ENCODE peak calls at places on chromosomes 6 and 20, in ten cellular contexts. U, B, L, T, D, I, N, C, X and K are unnamed samples.

GRCh38 chr6:98769546-98769945 is 64.8 kb upstream of the POU3F2 start:
- DNase-seq in N (no peak), X (no peak), U (peak), T (no peak), L (no peak), B (peak), D (peak), C (no peak), I (no peak), K (peak)

GRCh38 chr6:13614126-13614925 is 809 bp upstream of the NOL7 start:
- DNase-seq in T (peak), I (no peak), C (peak), N (peak), X (peak), B (peak), L (peak), U (peak), D (no peak), K (peak)

GRCh38 chr6:15881150-15881549 is 218.3 kb upstream of the DTNBP1 start:
- DNase-seq in C (no peak), N (peak), T (no peak), D (no peak), U (no peak), X (no peak), I (peak), B (no peak), L (no peak), K (no peak)

GRCh38 chr20:23995905-23996666 is 7.5 kb upstream of the GGTLC1 start:
- DNase-seq in T (no peak), L (no peak), U (peak), C (no peak), D (no peak), N (peak), B (peak), X (peak), I (no peak), K (peak)

GRCh38 chr20:51156796-51157119 is 133.9 kb upstream of the KCNG1 start:
- DNase-seq in X (no peak), U (no peak), T (no peak), L (no peak), N (no peak), B (no peak), I (no peak), D (no peak), C (no peak), K (peak)

GRCh38 chr20:57393321-57394086 is 2.3 kb downstream of the RBM38 start:
- DNase-seq in C (peak), U (no peak), L (no peak), N (no peak), B (no peak), T (peak), X (no peak), D (no peak), I (no peak), K (no peak)

GRCh38 chr6:149545258-149545753 is 537 bp downstream of the PPIL4 start:
- DNase-seq in T (no peak), U (peak), C (peak), L (no peak), B (peak), D (peak), N (peak), I (no peak), X (peak), K (peak)

GRCh38 chr20:35953411-35954199 is 697 bp downstream of the SCAND1 start:
- DNase-seq in I (no peak), T (peak), C (peak), N (peak), X (peak), B (peak), U (peak), D (peak), L (peak), K (peak)

GRCh38 chr6:41072836-41073202 is at the start of gene NFYA:
- DNase-seq in I (no peak), U (no peak), D (peak), B (no peak), L (peak), X (no peak), C (no peak), N (peak), T (peak), K (no peak)

GRCh38 chr6:128069180-128069579 is 168.3 kb upstream of the THEMIS start:
- DNase-seq in C (no peak), I (no peak), N (no peak), B (peak), D (peak), U (no peak), T (no peak), L (no peak), X (peak), K (peak)

GRCh38 chr6:71419954-71420692 is 131.5 kb downstream of the OGFRL1 start:
- DNase-seq in B (peak), N (peak), C (peak), D (no peak), I (no peak), X (no peak), U (peak), L (peak), T (peak), K (peak)

GRCh38 chr20:52003976-52004375 is 187.6 kb downstream of the ZFP64 start:
- DNase-seq in I (no peak), U (no peak), C (no peak), X (no peak), L (no peak), N (no peak), D (no peak), B (no peak), T (no peak), K (no peak)

GRCh38 chr6:43723737-43724295 is 36.2 kb upstream of the MRPS18A start:
- DNase-seq in C (peak), X (peak), D (peak), L (peak), U (peak), B (peak), I (no peak), N (peak), T (no peak), K (peak)

GRCh38 chr6:11163932-11164331 is 52.4 kb upstream of the ERVFRD-1 start:
- DNase-seq in I (no peak), C (no peak), B (no peak), N (no peak), U (no peak), T (no peak), X (no peak), L (no peak), D (no peak), K (no peak)

GRCh38 chr6:108565091-108565766 is 4.5 kb downstream of the FOXO3 start:
- DNase-seq in X (no peak), B (no peak), D (no peak), I (no peak), C (no peak), N (no peak), U (no peak), T (no peak), L (no peak), K (no peak)

GRCh38 chr20:23240519-23240918 is 110.1 kb upstream of the NXT1 start:
- DNase-seq in L (no peak), X (no peak), B (no peak), T (no peak), U (no peak), N (no peak), I (no peak), C (no peak), D (no peak), K (no peak)

GRCh38 chr20:52251137-52251700 is 59.6 kb upstream of the ZFP64 start:
- DNase-seq in N (no peak), C (no peak), L (no peak), I (no peak), T (no peak), D (no peak), X (no peak), B (no peak), U (no peak), K (no peak)

GRCh38 chr20:57708694-57709673 is 831 bp downstream of the PMEPA1 start:
- DNase-seq in D (no peak), B (peak), I (no peak), U (peak), T (no peak), C (peak), X (peak), L (no peak), N (no peak), K (peak)

GRCh38 chr6:53805725-53806124 is 10.9 kb downstream of the LRRC1 start:
- DNase-seq in L (no peak), D (no peak), B (no peak), X (no peak), U (no peak), C (no peak), N (no peak), T (no peak), I (no peak), K (no peak)

GRCh38 chr6:10248378-10248843 is 166.5 kb downstream of the TFAP2A start:
- DNase-seq in C (no peak), N (no peak), T (no peak), X (peak), B (no peak), L (no peak), U (no peak), D (peak), I (no peak), K (peak)

GRCh38 chr6:10237284-10238043 is 177.4 kb downstream of the TFAP2A start:
- DNase-seq in U (no peak), I (no peak), T (no peak), L (no peak), B (no peak), D (peak), X (peak), N (no peak), C (no peak), K (no peak)

GRCh38 chr6:132458887-132459604 is 53.9 kb downstream of the STX7 start:
- DNase-seq in I (no peak), B (no peak), C (no peak), L (no peak), T (no peak), U (no peak), X (no peak), N (no peak), D (no peak), K (no peak)

GRCh38 chr20:20663841-20664240 is 48.6 kb downstream of the RALGAPA2 start:
- DNase-seq in I (no peak), C (no peak), U (no peak), X (no peak), L (no peak), D (no peak), T (no peak), N (no peak), B (peak), K (no peak)

GRCh38 chr6:45327956-45328522 is at the start of gene RUNX2:
- DNase-seq in D (peak), U (peak), L (no peak), N (peak), I (no peak), X (peak), T (no peak), B (peak), C (no peak), K (peak)

GRCh38 chr6:77173472-77174074 is 289.7 kb downstream of the HTR1B start:
- DNase-seq in U (no peak), N (no peak), C (no peak), B (peak), I (no peak), T (peak), D (no peak), L (no peak), X (no peak), K (peak)

GRCh38 chr6:87122477-87122876 is 27.6 kb upstream of the CGA start:
- DNase-seq in C (no peak), L (no peak), N (no peak), B (no peak), X (no peak), I (no peak), D (no peak), T (peak), U (no peak), K (no peak)

GRCh38 chr6:130928993-130929678 is 101.9 kb downstream of the SMLR1 start:
- DNase-seq in D (peak), U (no peak), I (no peak), B (peak), T (no peak), L (no peak), C (no peak), X (peak), N (no peak), K (peak)

GRCh38 chr6:37657117-37657886 is 40.4 kb downstream of the MDGA1 start:
- DNase-seq in X (peak), N (no peak), I (no peak), C (no peak), T (no peak), D (peak), L (no peak), U (no peak), B (peak), K (peak)

GRCh38 chr6:160055813-160056212 is 65.8 kb upstream of the SLC22A1 start:
- DNase-seq in N (no peak), T (no peak), C (no peak), B (no peak), D (no peak), U (no peak), X (no peak), L (no peak), I (no peak), K (peak)

GRCh38 chr20:572752-573151 is 29.2 kb upstream of the CSNK2A1 start:
- DNase-seq in B (no peak), D (no peak), I (no peak), T (no peak), C (no peak), U (no peak), L (no peak), X (no peak), N (no peak), K (no peak)

DNA sequence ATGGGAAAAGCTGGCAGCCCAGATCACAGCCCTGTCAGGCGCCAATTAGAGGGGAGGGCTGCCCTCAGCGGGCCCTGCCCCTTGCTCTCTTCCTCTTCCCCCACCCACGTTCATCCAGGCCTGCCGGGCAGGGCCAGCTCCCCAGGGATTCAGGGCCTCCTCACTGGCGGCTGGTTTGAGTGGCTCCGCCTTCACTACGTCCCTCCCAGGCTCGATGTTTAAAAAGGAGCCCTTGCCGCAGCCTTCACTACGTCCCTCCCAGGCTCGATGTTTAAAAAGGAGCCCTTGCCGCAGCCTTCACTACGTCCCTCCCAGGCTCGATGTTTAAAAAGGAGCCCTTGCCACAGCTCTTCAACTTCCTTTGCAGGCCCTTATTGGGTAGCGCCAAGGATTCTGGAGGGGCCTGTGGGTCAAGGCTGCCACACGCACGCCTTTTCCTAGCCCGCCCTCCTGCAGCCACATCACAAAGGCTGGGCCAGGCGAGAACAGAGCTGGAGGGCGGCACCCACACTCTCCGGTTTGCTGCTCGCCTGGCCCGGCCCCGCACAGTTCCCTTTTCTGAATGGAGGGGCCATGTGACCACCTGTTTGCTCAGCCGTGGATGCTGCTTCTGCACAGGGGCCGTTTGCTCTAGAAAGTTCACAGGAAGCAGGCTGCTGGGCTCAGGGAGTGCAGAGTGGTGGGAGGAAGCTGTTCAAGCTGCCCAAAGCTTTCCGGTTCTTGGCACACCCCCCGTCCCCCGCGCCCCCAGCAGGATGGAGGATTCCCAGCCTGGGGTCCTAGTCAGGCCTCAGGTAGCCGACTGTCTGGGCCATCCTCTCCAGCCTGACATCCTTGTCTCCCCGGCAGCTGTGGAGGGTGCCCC is 1.6 kb downstream of the SLC17A9 start:
- DNase-seq in D (peak), N (peak), L (no peak), B (peak), C (peak), X (peak), T (peak), I (peak), U (peak), K (peak)
- H3K4me3 ChIP-seq in D (peak), N (no peak), L (peak), B (peak), C (peak), X (peak), T (peak), I (peak), U (peak), K (peak)

DNA sequence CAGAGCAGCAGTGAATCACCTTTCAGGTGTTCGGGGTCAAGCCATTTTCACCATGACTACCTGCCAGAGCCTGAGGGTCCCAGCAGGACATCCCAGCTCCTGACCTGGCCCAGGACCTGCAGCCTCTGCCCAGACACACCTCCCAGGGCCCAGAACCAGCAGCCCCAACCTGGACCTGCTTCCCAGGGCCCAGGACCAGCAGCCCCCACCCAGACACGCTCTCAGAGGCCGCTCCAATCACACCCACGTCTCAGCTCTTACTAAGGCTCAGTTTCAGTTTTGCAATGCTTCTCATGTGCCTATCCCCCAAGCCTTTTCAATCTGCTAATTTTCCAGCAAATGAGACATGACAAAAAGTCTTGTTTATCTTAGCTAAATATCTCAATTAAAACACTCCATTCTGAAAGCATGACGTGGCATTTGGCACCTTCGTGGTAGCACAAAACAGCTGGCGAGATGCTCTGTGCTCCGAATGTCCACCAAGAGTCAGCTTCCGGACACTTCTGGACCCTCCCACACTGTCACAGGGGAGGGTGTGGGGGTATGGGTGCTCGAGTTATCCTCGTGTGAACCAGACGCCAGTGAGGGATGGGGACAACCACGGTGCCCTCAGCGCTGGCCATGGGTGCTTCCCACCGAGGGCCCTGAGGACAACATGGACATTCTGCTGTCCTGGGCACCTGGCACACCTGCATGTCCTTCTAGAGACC is 253.2 kb downstream of the DLL1 start:
- DNase-seq in B (no peak), U (no peak), D (no peak), T (peak), L (peak), N (peak), C (no peak), I (no peak), X (no peak), K (no peak)
- TF ChIP-seq CTCF in B (no peak), U (no peak), D (no peak), T (no peak), L (no peak), N (no peak), C (no peak), I (no peak), X (no peak), K (no peak)

DNA sequence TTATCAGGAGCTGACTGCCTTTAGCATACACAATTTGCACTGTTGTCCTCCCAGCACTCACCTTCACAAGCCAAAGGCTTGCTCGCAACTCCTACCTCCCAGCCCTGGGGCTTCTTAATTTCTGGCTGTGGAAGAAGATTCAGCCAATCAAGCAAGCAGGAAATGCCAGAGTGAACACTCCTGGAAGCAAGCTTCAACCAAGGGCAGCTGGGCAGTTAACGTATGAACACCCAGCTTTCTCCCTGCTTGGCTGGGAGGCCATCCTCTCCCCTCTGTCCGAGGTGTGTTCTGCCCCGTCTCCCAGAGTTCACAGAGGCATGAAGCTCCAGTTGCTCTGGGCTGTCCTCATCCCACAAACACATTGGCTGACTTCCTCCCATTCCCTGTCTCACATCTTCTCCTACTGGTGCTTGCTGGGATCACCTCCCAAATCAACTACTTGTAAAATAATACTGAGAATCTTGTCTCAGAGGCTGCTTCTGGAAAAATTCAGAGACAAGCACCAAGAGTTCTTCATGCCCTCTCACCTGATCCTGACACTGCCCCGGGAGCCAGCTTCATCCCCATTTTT is 15.3 kb upstream of the SRSF6 start:
- DNase-seq in L (no peak), B (no peak), D (no peak), U (peak), I (no peak), X (no peak), C (no peak), T (no peak), N (no peak), K (peak)
- H3K4me3 ChIP-seq in L (no peak), B (no peak), D (no peak), U (no peak), I (no peak), X (no peak), C (no peak), T (no peak), N (no peak), K (no peak)

GRCh38 chr6:7821426-7821825 is 89.2 kb downstream of the TXNDC5 start:
- DNase-seq in N (no peak), D (peak), C (no peak), B (peak), L (no peak), U (no peak), I (no peak), X (peak), T (no peak), K (peak)

GRCh38 chr6:7823552-7823951 is 87.0 kb downstream of the TXNDC5 start:
- DNase-seq in T (no peak), C (no peak), U (no peak), X (no peak), B (no peak), D (no peak), N (no peak), I (no peak), L (no peak), K (no peak)

GRCh38 chr6:7825986-7826385 is 84.6 kb downstream of the TXNDC5 start:
- DNase-seq in I (no peak), X (no peak), T (no peak), B (no peak), C (no peak), L (no peak), U (no peak), D (no peak), N (no peak), K (no peak)

GRCh38 chr6:7828123-7828522 is 82.5 kb downstream of the TXNDC5 start:
- DNase-seq in B (no peak), T (no peak), U (no peak), N (no peak), X (no peak), I (no peak), D (no peak), C (no peak), L (no peak), K (no peak)

DNA sequence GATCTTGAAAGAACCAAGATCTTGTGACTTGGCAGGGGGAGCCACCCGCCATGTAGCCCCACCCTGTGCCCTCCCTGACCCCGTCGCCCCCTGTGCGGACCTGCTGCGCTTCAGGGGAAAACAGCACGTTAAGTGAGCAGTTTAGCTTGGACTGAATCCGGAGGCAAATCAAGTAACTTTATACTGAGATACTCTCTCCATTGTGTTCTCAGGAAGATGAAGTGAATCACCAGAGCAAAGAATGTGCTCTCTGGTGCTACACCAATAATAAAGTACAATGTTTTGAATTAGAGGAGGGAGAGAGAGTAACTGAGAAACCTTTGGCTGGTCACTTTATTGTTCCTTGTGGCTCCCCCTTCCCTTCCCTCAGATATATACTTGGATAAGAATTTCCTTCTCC is 83.4 kb downstream of the TXNDC5 start:
- DNase-seq in U (no peak), C (no peak), B (peak), I (no peak), D (no peak), T (no peak), N (no peak), L (no peak), X (peak), K (peak)
- TF ChIP-seq CTCF in U (no peak), C (no peak), B (no peak), I (no peak), D (no peak), T (no peak), N (no peak), L (no peak), X (no peak), K (no peak)